ENCODE peak calls at places on chromosome 14, in five cellular contexts. K, L, C, T and B are unnamed samples.
A peak's percentile ranks its signal among the peaks of the same experiment; 100 is the strongest.

GRCh38 chr14:91420686-91421085 is 3.1 kb upstream of the CCDC88C start:
- DNase-seq in L (no peak), K (no peak), C (no peak), T (no peak), B (no peak)

GRCh38 chr14:54312166-54312801 is 84.5 kb upstream of the CDKN3 start:
- DNase-seq in K (peak; percentile 99), C (no peak), L (no peak), T (no peak), B (no peak)

GRCh38 chr14:91796622-91797347 is 64.9 kb upstream of the CATSPERB start:
- DNase-seq in K (peak; percentile 17), L (no peak), T (no peak), C (no peak), B (no peak)

GRCh38 chr14:50677527-50678063 is 9.5 kb upstream of the SAV1 start:
- DNase-seq in L (no peak), T (no peak), K (peak; percentile 95), C (peak; percentile 60), B (no peak)

GRCh38 chr14:65792208-65792905 is 379.8 kb downstream of the FUT8 start:
- DNase-seq in C (no peak), L (no peak), K (peak; percentile 76), T (no peak), B (no peak)

GRCh38 chr14:101505216-101505970 is 55.9 kb upstream of the DIO3 start:
- DNase-seq in T (no peak), C (no peak), K (no peak), L (no peak), B (no peak)

GRCh38 chr14:100822921-100823320 is 3.0 kb upstream of the MEG3 start:
- DNase-seq in K (no peak), C (no peak), T (no peak), L (no peak), B (no peak)

GRCh38 chr14:94217116-94217515 is 43.0 kb downstream of the PPP4R4 start:
- DNase-seq in K (no peak), L (no peak), T (no peak), C (no peak), B (no peak)

GRCh38 chr14:57983235-57983634 is 117.3 kb upstream of the SLC35F4 start:
- DNase-seq in K (no peak), T (peak; percentile 14), C (no peak), L (no peak), B (no peak)

GRCh38 chr14:56004323-56004722 is 113.9 kb upstream of the PELI2 start:
- DNase-seq in L (no peak), T (no peak), K (no peak), C (no peak), B (no peak)

GRCh38 chr14:93980464-93981201 is 4.3 kb upstream of the ASB2 start:
- DNase-seq in C (no peak), L (no peak), T (no peak), K (no peak), B (no peak)

GRCh38 chr14:93095742-93096510 is 19.8 kb downstream of the ITPK1 start:
- DNase-seq in T (no peak), L (no peak), C (no peak), K (no peak), B (no peak)

GRCh38 chr14:69360438-69361108 is 37.5 kb downstream of the ERH start:
- DNase-seq in T (no peak), K (no peak), C (no peak), L (no peak), B (peak; percentile 18)

GRCh38 chr14:88326352-88327103 is 3.5 kb upstream of the KCNK10 start:
- DNase-seq in K (no peak), T (no peak), C (no peak), L (no peak), B (no peak)

GRCh38 chr14:23562822-23563472 is 4.6 kb downstream of the AP1G2 start:
- DNase-seq in L (peak; percentile 36), T (peak; percentile 49), C (peak; percentile 69), K (peak; percentile 19), B (no peak)

GRCh38 chr14:24673534-24674203 is 39.7 kb upstream of the GZMB start:
- DNase-seq in L (peak; percentile 48), C (no peak), T (peak; percentile 90), K (peak; percentile 80), B (no peak)

GRCh38 chr14:75917322-75918251 is 64.2 kb downstream of the TGFB3 start:
- DNase-seq in C (no peak), K (no peak), L (no peak), T (no peak), B (no peak)

GRCh38 chr14:99230271-99231141 is 41.5 kb downstream of the BCL11B start:
- DNase-seq in T (peak; percentile 20), C (no peak), K (no peak), L (peak; percentile 62), B (no peak)

GRCh38 chr14:72173038-72173720 is 240.9 kb downstream of the RGS6 start:
- DNase-seq in L (no peak), C (no peak), K (peak; percentile 18), T (no peak), B (no peak)

GRCh38 chr14:74048291-74048690 is 29.1 kb downstream of the BBOF1 start:
- DNase-seq in C (no peak), L (no peak), T (no peak), K (peak; percentile 38), B (no peak)

GRCh38 chr14:21528381-21529348 is 2.5 kb upstream of the SALL2 start:
- DNase-seq in T (no peak), C (no peak), K (no peak), L (no peak), B (no peak)

GRCh38 chr14:80781968-80782367 is 159.6 kb downstream of the CEP128 start:
- DNase-seq in K (peak; percentile 57), C (no peak), L (no peak), T (no peak), B (no peak)

GRCh38 chr14:31029016-31029970 is 3.1 kb upstream of the STRN3 start:
- DNase-seq in T (no peak), L (no peak), K (no peak), C (no peak), B (no peak)

GRCh38 chr14:93133476-93133875 is 17.8 kb upstream of the ITPK1 start:
- DNase-seq in L (no peak), K (peak; percentile 66), T (no peak), C (no peak), B (no peak)

GRCh38 chr14:90303382-90303943 is 28.3 kb downstream of the NRDE2 start:
- DNase-seq in T (no peak), C (no peak), L (no peak), K (no peak), B (no peak)

GRCh38 chr14:54435500-54435981 is 5.6 kb downstream of the CNIH1 start:
- DNase-seq in K (peak; percentile 82), T (no peak), L (no peak), C (no peak), B (no peak)

GRCh38 chr14:76208340-76208739 is 56.6 kb downstream of the GPATCH2L start:
- DNase-seq in T (no peak), K (no peak), C (no peak), L (no peak), B (no peak)

GRCh38 chr14:29462772-29463171 is 464.9 kb downstream of the PRKD1 start:
- DNase-seq in T (no peak), C (no peak), L (no peak), K (no peak), B (no peak)

GRCh38 chr14:43795600-43796228 is 711.4 kb downstream of the FSCB start:
- DNase-seq in T (no peak), L (no peak), K (no peak), C (no peak), B (no peak)

GRCh38 chr14:102759416-102759815 is 17.8 kb upstream of the TRAF3 start:
- DNase-seq in L (no peak), K (no peak), T (no peak), C (no peak), B (no peak)

GRCh38 chr14:75053396-75054289 is 2.4 kb upstream of the MLH3 start:
- DNase-seq in C (no peak), K (peak; percentile 54), L (no peak), T (no peak), B (no peak)

GRCh38 chr14:79411403-79412174 is 799.7 kb downstream of the DIO2 start:
- DNase-seq in L (no peak), C (no peak), K (no peak), T (no peak), B (no peak)